ENCODE peak calls at places on chromosomes 11 and 22, in nine cellular contexts. One of them, this sample, is unnamed.

GRCh38 chr11:133808393-133809140 is 36.7 kb downstream of the SPATA19 start:
- DNase-seq in nephron progenitor cell: no peak
- DNase-seq in progenitor cell of endocrine pancreas: no peak
- DNase-seq in ELF-1: peak; percentile 40
- DNase-seq in globus pallidus: no peak
- DNase-seq in erythroblast: no peak
- DNase-seq in sciatic nerve: no peak
- DNase-seq in iris pigment epithelial cell: peak; percentile 7
- DNase-seq in EL: no peak
- DNase-seq in this sample: no peak

GRCh38 chr11:117934526-117935307 is 5.5 kb upstream of the TMPRSS13 start:
- DNase-seq in nephron progenitor cell: no peak
- DNase-seq in progenitor cell of endocrine pancreas: no peak
- DNase-seq in ELF-1: no peak
- DNase-seq in globus pallidus: no peak
- DNase-seq in erythroblast: no peak
- DNase-seq in sciatic nerve: no peak
- DNase-seq in iris pigment epithelial cell: no peak
- DNase-seq in EL: no peak
- DNase-seq in this sample: no peak

GRCh38 chr11:107457205-107457557 is 444 bp downstream of the CWF19L2 start:
- DNase-seq in nephron progenitor cell: peak; percentile 9
- DNase-seq in progenitor cell of endocrine pancreas: no peak
- DNase-seq in ELF-1: no peak
- DNase-seq in globus pallidus: no peak
- DNase-seq in erythroblast: peak; percentile 72
- DNase-seq in sciatic nerve: no peak
- DNase-seq in iris pigment epithelial cell: no peak
- DNase-seq in EL: peak; percentile 9
- DNase-seq in this sample: no peak

GRCh38 chr11:32381149-32381548 is 54.2 kb downstream of the WT1 start:
- DNase-seq in nephron progenitor cell: no peak
- DNase-seq in progenitor cell of endocrine pancreas: no peak
- DNase-seq in ELF-1: no peak
- DNase-seq in globus pallidus: no peak
- DNase-seq in erythroblast: no peak
- DNase-seq in sciatic nerve: no peak
- DNase-seq in iris pigment epithelial cell: no peak
- DNase-seq in EL: no peak
- DNase-seq in this sample: no peak

GRCh38 chr22:23109079-23109347 is 32.8 kb downstream of the RSPH14 start:
- DNase-seq in nephron progenitor cell: no peak
- DNase-seq in progenitor cell of endocrine pancreas: no peak
- DNase-seq in ELF-1: no peak
- DNase-seq in globus pallidus: no peak
- DNase-seq in erythroblast: no peak
- DNase-seq in sciatic nerve: no peak
- DNase-seq in iris pigment epithelial cell: no peak
- DNase-seq in EL: no peak
- DNase-seq in this sample: no peak

GRCh38 chr11:117861151-117862018 is 15.1 kb downstream of the FXYD6 start:
- DNase-seq in nephron progenitor cell: peak; percentile 71
- DNase-seq in progenitor cell of endocrine pancreas: no peak
- DNase-seq in ELF-1: peak; percentile 95
- DNase-seq in globus pallidus: no peak
- DNase-seq in erythroblast: no peak
- DNase-seq in sciatic nerve: no peak
- DNase-seq in iris pigment epithelial cell: peak; percentile 16
- DNase-seq in EL: no peak
- DNase-seq in this sample: no peak

GRCh38 chr22:17744430-17744829 is 29.8 kb downstream of the BID start:
- DNase-seq in nephron progenitor cell: no peak
- DNase-seq in progenitor cell of endocrine pancreas: no peak
- DNase-seq in ELF-1: no peak
- DNase-seq in globus pallidus: no peak
- DNase-seq in erythroblast: no peak
- DNase-seq in sciatic nerve: no peak
- DNase-seq in iris pigment epithelial cell: no peak
- DNase-seq in EL: no peak
- DNase-seq in this sample: no peak

GRCh38 chr22:32623943-32624342 is 149.3 kb downstream of the FBXO7 start:
- DNase-seq in nephron progenitor cell: no peak
- DNase-seq in progenitor cell of endocrine pancreas: no peak
- DNase-seq in ELF-1: no peak
- DNase-seq in globus pallidus: no peak
- DNase-seq in erythroblast: no peak
- DNase-seq in sciatic nerve: peak; percentile 82
- DNase-seq in iris pigment epithelial cell: peak; percentile 88
- DNase-seq in EL: peak; percentile 84
- DNase-seq in this sample: no peak

GRCh38 chr11:45805305-45806071 is 539 bp downstream of the SLC35C1 start:
- DNase-seq in nephron progenitor cell: peak; percentile 21
- DNase-seq in progenitor cell of endocrine pancreas: no peak
- DNase-seq in ELF-1: peak; percentile 58
- DNase-seq in globus pallidus: no peak
- DNase-seq in erythroblast: no peak
- DNase-seq in sciatic nerve: peak; percentile 67
- DNase-seq in iris pigment epithelial cell: peak; percentile 86
- DNase-seq in EL: peak; percentile 78
- DNase-seq in this sample: peak; percentile 45

GRCh38 chr11:9962722-9963121 is 298.8 kb downstream of the SWAP70 start:
- DNase-seq in nephron progenitor cell: no peak
- DNase-seq in progenitor cell of endocrine pancreas: no peak
- DNase-seq in ELF-1: no peak
- DNase-seq in globus pallidus: no peak
- DNase-seq in erythroblast: no peak
- DNase-seq in sciatic nerve: no peak
- DNase-seq in iris pigment epithelial cell: peak; percentile 39
- DNase-seq in EL: no peak
- DNase-seq in this sample: no peak

GRCh38 chr11:8032576-8033311 is 45.6 kb downstream of the EIF3F start:
- DNase-seq in nephron progenitor cell: no peak
- DNase-seq in progenitor cell of endocrine pancreas: no peak
- DNase-seq in ELF-1: no peak
- DNase-seq in globus pallidus: no peak
- DNase-seq in erythroblast: no peak
- DNase-seq in sciatic nerve: no peak
- DNase-seq in iris pigment epithelial cell: no peak
- DNase-seq in EL: no peak
- DNase-seq in this sample: no peak

GRCh38 chr22:34296456-34296855 is 376.2 kb upstream of the LARGE1 start:
- DNase-seq in nephron progenitor cell: no peak
- DNase-seq in progenitor cell of endocrine pancreas: no peak
- DNase-seq in ELF-1: no peak
- DNase-seq in globus pallidus: no peak
- DNase-seq in erythroblast: no peak
- DNase-seq in sciatic nerve: no peak
- DNase-seq in iris pigment epithelial cell: no peak
- DNase-seq in EL: no peak
- DNase-seq in this sample: no peak

GRCh38 chr11:46489668-46490560 is 98.3 kb upstream of the CHRM4 start:
- DNase-seq in nephron progenitor cell: peak; percentile 22
- DNase-seq in progenitor cell of endocrine pancreas: no peak
- DNase-seq in ELF-1: peak; percentile 25
- DNase-seq in globus pallidus: no peak
- DNase-seq in erythroblast: peak; percentile 74
- DNase-seq in sciatic nerve: no peak
- DNase-seq in iris pigment epithelial cell: peak; percentile 65
- DNase-seq in EL: peak; percentile 55
- DNase-seq in this sample: peak; percentile 44

GRCh38 chr11:17794981-17795380 is 60.4 kb downstream of the KCNC1 start:
- DNase-seq in nephron progenitor cell: no peak
- DNase-seq in progenitor cell of endocrine pancreas: no peak
- DNase-seq in ELF-1: no peak
- DNase-seq in globus pallidus: no peak
- DNase-seq in erythroblast: no peak
- DNase-seq in sciatic nerve: no peak
- DNase-seq in iris pigment epithelial cell: no peak
- DNase-seq in EL: no peak
- DNase-seq in this sample: no peak

GRCh38 chr11:3615998-3616397 is 25.8 kb downstream of the ART5 start:
- DNase-seq in nephron progenitor cell: no peak
- DNase-seq in progenitor cell of endocrine pancreas: no peak
- DNase-seq in ELF-1: no peak
- DNase-seq in globus pallidus: no peak
- DNase-seq in erythroblast: no peak
- DNase-seq in sciatic nerve: no peak
- DNase-seq in iris pigment epithelial cell: no peak
- DNase-seq in EL: no peak
- DNase-seq in this sample: no peak

GRCh38 chr22:26669060-26669481 is 11.7 kb downstream of the MIAT start:
- DNase-seq in nephron progenitor cell: peak; percentile 45
- DNase-seq in progenitor cell of endocrine pancreas: no peak
- DNase-seq in ELF-1: peak; percentile 75
- DNase-seq in globus pallidus: no peak
- DNase-seq in erythroblast: peak; percentile 50
- DNase-seq in sciatic nerve: no peak
- DNase-seq in iris pigment epithelial cell: no peak
- DNase-seq in EL: peak; percentile 67
- DNase-seq in this sample: peak; percentile 73

GRCh38 chr22:19815823-19816290 is 38.8 kb downstream of the GNB1L start:
- DNase-seq in nephron progenitor cell: no peak
- DNase-seq in progenitor cell of endocrine pancreas: no peak
- DNase-seq in ELF-1: no peak
- DNase-seq in globus pallidus: no peak
- DNase-seq in erythroblast: no peak
- DNase-seq in sciatic nerve: no peak
- DNase-seq in iris pigment epithelial cell: no peak
- DNase-seq in EL: no peak
- DNase-seq in this sample: no peak

GRCh38 chr11:12531681-12532080 is 142.5 kb upstream of the TEAD1 start:
- DNase-seq in nephron progenitor cell: no peak
- DNase-seq in progenitor cell of endocrine pancreas: no peak
- DNase-seq in ELF-1: no peak
- DNase-seq in globus pallidus: no peak
- DNase-seq in erythroblast: no peak
- DNase-seq in sciatic nerve: peak; percentile 19
- DNase-seq in iris pigment epithelial cell: no peak
- DNase-seq in EL: no peak
- DNase-seq in this sample: no peak

GRCh38 chr22:30247561-30247960 is 1.0 kb upstream of the LIF start:
- DNase-seq in nephron progenitor cell: no peak
- DNase-seq in progenitor cell of endocrine pancreas: no peak
- DNase-seq in ELF-1: no peak
- DNase-seq in globus pallidus: no peak
- DNase-seq in erythroblast: no peak
- DNase-seq in sciatic nerve: no peak
- DNase-seq in iris pigment epithelial cell: no peak
- DNase-seq in EL: no peak
- DNase-seq in this sample: no peak

GRCh38 chr22:43441216-43441615 is 29.4 kb downstream of the MPPED1 start:
- DNase-seq in nephron progenitor cell: no peak
- DNase-seq in progenitor cell of endocrine pancreas: no peak
- DNase-seq in ELF-1: no peak
- DNase-seq in globus pallidus: no peak
- DNase-seq in erythroblast: no peak
- DNase-seq in sciatic nerve: peak; percentile 33
- DNase-seq in iris pigment epithelial cell: no peak
- DNase-seq in EL: no peak
- DNase-seq in this sample: no peak

GRCh38 chr11:125078516-125079140 is 15.5 kb downstream of the SLC37A2 start:
- DNase-seq in nephron progenitor cell: no peak
- DNase-seq in progenitor cell of endocrine pancreas: no peak
- DNase-seq in ELF-1: no peak
- DNase-seq in globus pallidus: no peak
- DNase-seq in erythroblast: no peak
- DNase-seq in sciatic nerve: no peak
- DNase-seq in iris pigment epithelial cell: no peak
- DNase-seq in EL: no peak
- DNase-seq in this sample: no peak

GRCh38 chr11:122293298-122294023 is 177.4 kb upstream of the BLID start:
- DNase-seq in nephron progenitor cell: no peak
- DNase-seq in progenitor cell of endocrine pancreas: no peak
- DNase-seq in ELF-1: no peak
- DNase-seq in globus pallidus: peak; percentile 59
- DNase-seq in erythroblast: peak; percentile 7
- DNase-seq in sciatic nerve: no peak
- DNase-seq in iris pigment epithelial cell: peak; percentile 4
- DNase-seq in EL: no peak
- DNase-seq in this sample: no peak